ENCODE peak calls at places on chromosome 3, in ten cellular contexts. One of them, this sample, is unnamed.

GRCh38 chr3:182735672-182736071 is 57.6 kb upstream of the ATP11B start:
- DNase-seq in posterior cingulate gyrus: no peak
- DNase-seq in activated CD4-positive, CD25-positive, alpha-beta regulatory T cell: no peak
- DNase-seq in EL: peak; percentile 48
- DNase-seq in GM04504: peak; percentile 23
- DNase-seq in fibroblast of pulmonary artery: peak; percentile 50
- DNase-seq in stimulated activated CD4-positive, alpha-beta T cell treated with anti-CD3 and anti-CD28 coated beads, Interleukin-2, amount 100 ng/mL, for 48 hours: no peak
- DNase-seq in activated naive CD8-positive, alpha-beta T cell treated with anti-CD3 and anti-CD28 coated beads, Interleukin-2, amount 50 U/mL, for 24 hours: no peak
- DNase-seq in mesenchymal stem cell: no peak
- DNase-seq in choroid plexus epithelial cell: peak; percentile 21
- DNase-seq in this sample: no peak

GRCh38 chr3:42476225-42477160 is 25.9 kb upstream of the VIPR1 start:
- DNase-seq in posterior cingulate gyrus: no peak
- DNase-seq in activated CD4-positive, CD25-positive, alpha-beta regulatory T cell: no peak
- DNase-seq in EL: peak; percentile 25
- DNase-seq in GM04504: no peak
- DNase-seq in fibroblast of pulmonary artery: peak; percentile 39
- DNase-seq in stimulated activated CD4-positive, alpha-beta T cell treated with anti-CD3 and anti-CD28 coated beads, Interleukin-2, amount 100 ng/mL, for 48 hours: no peak
- DNase-seq in activated naive CD8-positive, alpha-beta T cell treated with anti-CD3 and anti-CD28 coated beads, Interleukin-2, amount 50 U/mL, for 24 hours: no peak
- DNase-seq in mesenchymal stem cell: peak; percentile 2
- DNase-seq in choroid plexus epithelial cell: no peak
- DNase-seq in this sample: no peak

GRCh38 chr3:123070471-123070870 is 3.6 kb downstream of the PDIA5 start:
- DNase-seq in posterior cingulate gyrus: no peak
- DNase-seq in activated CD4-positive, CD25-positive, alpha-beta regulatory T cell: no peak
- DNase-seq in EL: no peak
- DNase-seq in GM04504: no peak
- DNase-seq in fibroblast of pulmonary artery: no peak
- DNase-seq in stimulated activated CD4-positive, alpha-beta T cell treated with anti-CD3 and anti-CD28 coated beads, Interleukin-2, amount 100 ng/mL, for 48 hours: no peak
- DNase-seq in activated naive CD8-positive, alpha-beta T cell treated with anti-CD3 and anti-CD28 coated beads, Interleukin-2, amount 50 U/mL, for 24 hours: no peak
- DNase-seq in mesenchymal stem cell: no peak
- DNase-seq in choroid plexus epithelial cell: no peak
- DNase-seq in this sample: no peak

GRCh38 chr3:71511446-71511845 is 72.1 kb downstream of the FOXP1 start:
- DNase-seq in posterior cingulate gyrus: no peak
- DNase-seq in activated CD4-positive, CD25-positive, alpha-beta regulatory T cell: no peak
- DNase-seq in EL: no peak
- DNase-seq in GM04504: no peak
- DNase-seq in fibroblast of pulmonary artery: no peak
- DNase-seq in stimulated activated CD4-positive, alpha-beta T cell treated with anti-CD3 and anti-CD28 coated beads, Interleukin-2, amount 100 ng/mL, for 48 hours: no peak
- DNase-seq in activated naive CD8-positive, alpha-beta T cell treated with anti-CD3 and anti-CD28 coated beads, Interleukin-2, amount 50 U/mL, for 24 hours: no peak
- DNase-seq in mesenchymal stem cell: no peak
- DNase-seq in choroid plexus epithelial cell: no peak
- DNase-seq in this sample: no peak

GRCh38 chr3:42190701-42191442 is 75.1 kb downstream of the CCK start:
- DNase-seq in posterior cingulate gyrus: peak; percentile 87
- DNase-seq in activated CD4-positive, CD25-positive, alpha-beta regulatory T cell: peak; percentile 24
- DNase-seq in EL: peak; percentile 60
- DNase-seq in GM04504: no peak
- DNase-seq in fibroblast of pulmonary artery: peak; percentile 77
- DNase-seq in stimulated activated CD4-positive, alpha-beta T cell treated with anti-CD3 and anti-CD28 coated beads, Interleukin-2, amount 100 ng/mL, for 48 hours: peak; percentile 79
- DNase-seq in activated naive CD8-positive, alpha-beta T cell treated with anti-CD3 and anti-CD28 coated beads, Interleukin-2, amount 50 U/mL, for 24 hours: peak; percentile 77
- DNase-seq in mesenchymal stem cell: peak; percentile 63
- DNase-seq in choroid plexus epithelial cell: peak; percentile 79
- DNase-seq in this sample: peak; percentile 82

GRCh38 chr3:111541911-111542483 is at the start of gene CD96:
- DNase-seq in posterior cingulate gyrus: no peak
- DNase-seq in activated CD4-positive, CD25-positive, alpha-beta regulatory T cell: peak; percentile 32
- DNase-seq in EL: no peak
- DNase-seq in GM04504: no peak
- DNase-seq in fibroblast of pulmonary artery: peak; percentile 80
- DNase-seq in stimulated activated CD4-positive, alpha-beta T cell treated with anti-CD3 and anti-CD28 coated beads, Interleukin-2, amount 100 ng/mL, for 48 hours: peak; percentile 53
- DNase-seq in activated naive CD8-positive, alpha-beta T cell treated with anti-CD3 and anti-CD28 coated beads, Interleukin-2, amount 50 U/mL, for 24 hours: peak; percentile 51
- DNase-seq in mesenchymal stem cell: no peak
- DNase-seq in choroid plexus epithelial cell: peak; percentile 62
- DNase-seq in this sample: no peak

GRCh38 chr3:55688154-55688553 is 201.0 kb upstream of the WNT5A start:
- DNase-seq in posterior cingulate gyrus: no peak
- DNase-seq in activated CD4-positive, CD25-positive, alpha-beta regulatory T cell: no peak
- DNase-seq in EL: no peak
- DNase-seq in GM04504: no peak
- DNase-seq in fibroblast of pulmonary artery: no peak
- DNase-seq in stimulated activated CD4-positive, alpha-beta T cell treated with anti-CD3 and anti-CD28 coated beads, Interleukin-2, amount 100 ng/mL, for 48 hours: no peak
- DNase-seq in activated naive CD8-positive, alpha-beta T cell treated with anti-CD3 and anti-CD28 coated beads, Interleukin-2, amount 50 U/mL, for 24 hours: no peak
- DNase-seq in mesenchymal stem cell: no peak
- DNase-seq in choroid plexus epithelial cell: peak; percentile 46
- DNase-seq in this sample: no peak

GRCh38 chr3:182686033-182686886 is 107.0 kb upstream of the ATP11B start:
- DNase-seq in posterior cingulate gyrus: no peak
- DNase-seq in activated CD4-positive, CD25-positive, alpha-beta regulatory T cell: no peak
- DNase-seq in EL: no peak
- DNase-seq in GM04504: no peak
- DNase-seq in fibroblast of pulmonary artery: no peak
- DNase-seq in stimulated activated CD4-positive, alpha-beta T cell treated with anti-CD3 and anti-CD28 coated beads, Interleukin-2, amount 100 ng/mL, for 48 hours: no peak
- DNase-seq in activated naive CD8-positive, alpha-beta T cell treated with anti-CD3 and anti-CD28 coated beads, Interleukin-2, amount 50 U/mL, for 24 hours: no peak
- DNase-seq in mesenchymal stem cell: no peak
- DNase-seq in choroid plexus epithelial cell: no peak
- DNase-seq in this sample: no peak

GRCh38 chr3:45345849-45346535 is 42.4 kb upstream of the LARS2 start:
- DNase-seq in posterior cingulate gyrus: no peak
- DNase-seq in activated CD4-positive, CD25-positive, alpha-beta regulatory T cell: no peak
- DNase-seq in EL: no peak
- DNase-seq in GM04504: no peak
- DNase-seq in fibroblast of pulmonary artery: no peak
- DNase-seq in stimulated activated CD4-positive, alpha-beta T cell treated with anti-CD3 and anti-CD28 coated beads, Interleukin-2, amount 100 ng/mL, for 48 hours: no peak
- DNase-seq in activated naive CD8-positive, alpha-beta T cell treated with anti-CD3 and anti-CD28 coated beads, Interleukin-2, amount 50 U/mL, for 24 hours: no peak
- DNase-seq in mesenchymal stem cell: no peak
- DNase-seq in choroid plexus epithelial cell: no peak
- DNase-seq in this sample: peak; percentile 11

GRCh38 chr3:118960876-118961275 is 73.8 kb downstream of the IGSF11 start:
- DNase-seq in posterior cingulate gyrus: no peak
- DNase-seq in activated CD4-positive, CD25-positive, alpha-beta regulatory T cell: no peak
- DNase-seq in EL: no peak
- DNase-seq in GM04504: no peak
- DNase-seq in fibroblast of pulmonary artery: no peak
- DNase-seq in stimulated activated CD4-positive, alpha-beta T cell treated with anti-CD3 and anti-CD28 coated beads, Interleukin-2, amount 100 ng/mL, for 48 hours: no peak
- DNase-seq in activated naive CD8-positive, alpha-beta T cell treated with anti-CD3 and anti-CD28 coated beads, Interleukin-2, amount 50 U/mL, for 24 hours: no peak
- DNase-seq in mesenchymal stem cell: no peak
- DNase-seq in choroid plexus epithelial cell: no peak
- DNase-seq in this sample: no peak

GRCh38 chr3:133572158-133573053 is 1.1 kb upstream of the CDV3 start:
- DNase-seq in posterior cingulate gyrus: no peak
- DNase-seq in activated CD4-positive, CD25-positive, alpha-beta regulatory T cell: no peak
- DNase-seq in EL: peak; percentile 52
- DNase-seq in GM04504: no peak
- DNase-seq in fibroblast of pulmonary artery: peak; percentile 60
- DNase-seq in stimulated activated CD4-positive, alpha-beta T cell treated with anti-CD3 and anti-CD28 coated beads, Interleukin-2, amount 100 ng/mL, for 48 hours: no peak
- DNase-seq in activated naive CD8-positive, alpha-beta T cell treated with anti-CD3 and anti-CD28 coated beads, Interleukin-2, amount 50 U/mL, for 24 hours: no peak
- DNase-seq in mesenchymal stem cell: peak; percentile 66
- DNase-seq in choroid plexus epithelial cell: no peak
- DNase-seq in this sample: no peak

GRCh38 chr3:152595975-152596832 is 238.7 kb upstream of the P2RY1 start:
- DNase-seq in posterior cingulate gyrus: no peak
- DNase-seq in activated CD4-positive, CD25-positive, alpha-beta regulatory T cell: no peak
- DNase-seq in EL: peak; percentile 65
- DNase-seq in GM04504: peak; percentile 56
- DNase-seq in fibroblast of pulmonary artery: peak; percentile 87
- DNase-seq in stimulated activated CD4-positive, alpha-beta T cell treated with anti-CD3 and anti-CD28 coated beads, Interleukin-2, amount 100 ng/mL, for 48 hours: no peak
- DNase-seq in activated naive CD8-positive, alpha-beta T cell treated with anti-CD3 and anti-CD28 coated beads, Interleukin-2, amount 50 U/mL, for 24 hours: no peak
- DNase-seq in mesenchymal stem cell: peak; percentile 77
- DNase-seq in choroid plexus epithelial cell: peak; percentile 87
- DNase-seq in this sample: peak; percentile 90

GRCh38 chr3:29240248-29240647 is 40.6 kb upstream of the RBMS3 start:
- DNase-seq in posterior cingulate gyrus: no peak
- DNase-seq in activated CD4-positive, CD25-positive, alpha-beta regulatory T cell: no peak
- DNase-seq in EL: peak; percentile 80
- DNase-seq in GM04504: no peak
- DNase-seq in fibroblast of pulmonary artery: peak; percentile 87
- DNase-seq in stimulated activated CD4-positive, alpha-beta T cell treated with anti-CD3 and anti-CD28 coated beads, Interleukin-2, amount 100 ng/mL, for 48 hours: no peak
- DNase-seq in activated naive CD8-positive, alpha-beta T cell treated with anti-CD3 and anti-CD28 coated beads, Interleukin-2, amount 50 U/mL, for 24 hours: no peak
- DNase-seq in mesenchymal stem cell: peak; percentile 40
- DNase-seq in choroid plexus epithelial cell: peak; percentile 78
- DNase-seq in this sample: no peak

GRCh38 chr3:120855665-120856437 is 52.2 kb upstream of the STXBP5L start:
- DNase-seq in posterior cingulate gyrus: peak; percentile 94
- DNase-seq in activated CD4-positive, CD25-positive, alpha-beta regulatory T cell: no peak
- DNase-seq in EL: peak; percentile 27
- DNase-seq in GM04504: peak; percentile 58
- DNase-seq in fibroblast of pulmonary artery: peak; percentile 91
- DNase-seq in stimulated activated CD4-positive, alpha-beta T cell treated with anti-CD3 and anti-CD28 coated beads, Interleukin-2, amount 100 ng/mL, for 48 hours: no peak
- DNase-seq in activated naive CD8-positive, alpha-beta T cell treated with anti-CD3 and anti-CD28 coated beads, Interleukin-2, amount 50 U/mL, for 24 hours: no peak
- DNase-seq in mesenchymal stem cell: no peak
- DNase-seq in choroid plexus epithelial cell: peak; percentile 24
- DNase-seq in this sample: no peak

GRCh38 chr3:128438488-128439072 is 28.1 kb downstream of the DNAJB8 start:
- DNase-seq in posterior cingulate gyrus: peak; percentile 67
- DNase-seq in activated CD4-positive, CD25-positive, alpha-beta regulatory T cell: no peak
- DNase-seq in EL: no peak
- DNase-seq in GM04504: no peak
- DNase-seq in fibroblast of pulmonary artery: no peak
- DNase-seq in stimulated activated CD4-positive, alpha-beta T cell treated with anti-CD3 and anti-CD28 coated beads, Interleukin-2, amount 100 ng/mL, for 48 hours: no peak
- DNase-seq in activated naive CD8-positive, alpha-beta T cell treated with anti-CD3 and anti-CD28 coated beads, Interleukin-2, amount 50 U/mL, for 24 hours: no peak
- DNase-seq in mesenchymal stem cell: no peak
- DNase-seq in choroid plexus epithelial cell: no peak
- DNase-seq in this sample: peak; percentile 58

GRCh38 chr3:50626406-50626805 is 9.5 kb downstream of the MAPKAPK3 start:
- DNase-seq in posterior cingulate gyrus: no peak
- DNase-seq in activated CD4-positive, CD25-positive, alpha-beta regulatory T cell: no peak
- DNase-seq in EL: no peak
- DNase-seq in GM04504: no peak
- DNase-seq in fibroblast of pulmonary artery: no peak
- DNase-seq in stimulated activated CD4-positive, alpha-beta T cell treated with anti-CD3 and anti-CD28 coated beads, Interleukin-2, amount 100 ng/mL, for 48 hours: no peak
- DNase-seq in activated naive CD8-positive, alpha-beta T cell treated with anti-CD3 and anti-CD28 coated beads, Interleukin-2, amount 50 U/mL, for 24 hours: no peak
- DNase-seq in mesenchymal stem cell: no peak
- DNase-seq in choroid plexus epithelial cell: no peak
- DNase-seq in this sample: no peak

GRCh38 chr3:71881041-71881440 is 96.1 kb upstream of the PROK2 start:
- DNase-seq in posterior cingulate gyrus: no peak
- DNase-seq in activated CD4-positive, CD25-positive, alpha-beta regulatory T cell: no peak
- DNase-seq in EL: no peak
- DNase-seq in GM04504: no peak
- DNase-seq in fibroblast of pulmonary artery: no peak
- DNase-seq in stimulated activated CD4-positive, alpha-beta T cell treated with anti-CD3 and anti-CD28 coated beads, Interleukin-2, amount 100 ng/mL, for 48 hours: no peak
- DNase-seq in activated naive CD8-positive, alpha-beta T cell treated with anti-CD3 and anti-CD28 coated beads, Interleukin-2, amount 50 U/mL, for 24 hours: no peak
- DNase-seq in mesenchymal stem cell: no peak
- DNase-seq in choroid plexus epithelial cell: no peak
- DNase-seq in this sample: no peak

GRCh38 chr3:72288955-72289707 is 504.2 kb upstream of the PROK2 start:
- DNase-seq in posterior cingulate gyrus: peak; percentile 90
- DNase-seq in activated CD4-positive, CD25-positive, alpha-beta regulatory T cell: no peak
- DNase-seq in EL: peak; percentile 59
- DNase-seq in GM04504: peak; percentile 46
- DNase-seq in fibroblast of pulmonary artery: peak; percentile 74
- DNase-seq in stimulated activated CD4-positive, alpha-beta T cell treated with anti-CD3 and anti-CD28 coated beads, Interleukin-2, amount 100 ng/mL, for 48 hours: no peak
- DNase-seq in activated naive CD8-positive, alpha-beta T cell treated with anti-CD3 and anti-CD28 coated beads, Interleukin-2, amount 50 U/mL, for 24 hours: no peak
- DNase-seq in mesenchymal stem cell: no peak
- DNase-seq in choroid plexus epithelial cell: peak; percentile 63
- DNase-seq in this sample: peak; percentile 97

GRCh38 chr3:124459678-124460077 is 270.6 kb upstream of the UMPS start:
- DNase-seq in posterior cingulate gyrus: no peak
- DNase-seq in activated CD4-positive, CD25-positive, alpha-beta regulatory T cell: no peak
- DNase-seq in EL: no peak
- DNase-seq in GM04504: no peak
- DNase-seq in fibroblast of pulmonary artery: no peak
- DNase-seq in stimulated activated CD4-positive, alpha-beta T cell treated with anti-CD3 and anti-CD28 coated beads, Interleukin-2, amount 100 ng/mL, for 48 hours: no peak
- DNase-seq in activated naive CD8-positive, alpha-beta T cell treated with anti-CD3 and anti-CD28 coated beads, Interleukin-2, amount 50 U/mL, for 24 hours: no peak
- DNase-seq in mesenchymal stem cell: no peak
- DNase-seq in choroid plexus epithelial cell: no peak
- DNase-seq in this sample: no peak

GRCh38 chr3:141255864-141256263 is 24.2 kb downstream of the PXYLP1 start:
- DNase-seq in posterior cingulate gyrus: no peak
- DNase-seq in activated CD4-positive, CD25-positive, alpha-beta regulatory T cell: no peak
- DNase-seq in EL: no peak
- DNase-seq in GM04504: no peak
- DNase-seq in fibroblast of pulmonary artery: peak; percentile 44
- DNase-seq in stimulated activated CD4-positive, alpha-beta T cell treated with anti-CD3 and anti-CD28 coated beads, Interleukin-2, amount 100 ng/mL, for 48 hours: no peak
- DNase-seq in activated naive CD8-positive, alpha-beta T cell treated with anti-CD3 and anti-CD28 coated beads, Interleukin-2, amount 50 U/mL, for 24 hours: peak; percentile 41
- DNase-seq in mesenchymal stem cell: peak; percentile 20
- DNase-seq in choroid plexus epithelial cell: peak; percentile 55
- DNase-seq in this sample: no peak

GRCh38 chr3:95721938-95722337 is 1092.5 kb upstream of the EPHA6 start:
- DNase-seq in posterior cingulate gyrus: no peak
- DNase-seq in activated CD4-positive, CD25-positive, alpha-beta regulatory T cell: no peak
- DNase-seq in EL: no peak
- DNase-seq in GM04504: no peak
- DNase-seq in fibroblast of pulmonary artery: no peak
- DNase-seq in stimulated activated CD4-positive, alpha-beta T cell treated with anti-CD3 and anti-CD28 coated beads, Interleukin-2, amount 100 ng/mL, for 48 hours: no peak
- DNase-seq in activated naive CD8-positive, alpha-beta T cell treated with anti-CD3 and anti-CD28 coated beads, Interleukin-2, amount 50 U/mL, for 24 hours: no peak
- DNase-seq in mesenchymal stem cell: peak; percentile 58
- DNase-seq in choroid plexus epithelial cell: no peak
- DNase-seq in this sample: no peak

GRCh38 chr3:156230291-156230900 is 110.0 kb downstream of the KCNAB1 start:
- DNase-seq in posterior cingulate gyrus: no peak
- DNase-seq in activated CD4-positive, CD25-positive, alpha-beta regulatory T cell: no peak
- DNase-seq in EL: peak; percentile 7
- DNase-seq in GM04504: no peak
- DNase-seq in fibroblast of pulmonary artery: no peak
- DNase-seq in stimulated activated CD4-positive, alpha-beta T cell treated with anti-CD3 and anti-CD28 coated beads, Interleukin-2, amount 100 ng/mL, for 48 hours: no peak
- DNase-seq in activated naive CD8-positive, alpha-beta T cell treated with anti-CD3 and anti-CD28 coated beads, Interleukin-2, amount 50 U/mL, for 24 hours: no peak
- DNase-seq in mesenchymal stem cell: no peak
- DNase-seq in choroid plexus epithelial cell: no peak
- DNase-seq in this sample: no peak

GRCh38 chr3:172538368-172539264 is 15.4 kb upstream of the TNFSF10 start:
- DNase-seq in posterior cingulate gyrus: no peak
- DNase-seq in activated CD4-positive, CD25-positive, alpha-beta regulatory T cell: no peak
- DNase-seq in EL: no peak
- DNase-seq in GM04504: no peak
- DNase-seq in fibroblast of pulmonary artery: peak; percentile 69
- DNase-seq in stimulated activated CD4-positive, alpha-beta T cell treated with anti-CD3 and anti-CD28 coated beads, Interleukin-2, amount 100 ng/mL, for 48 hours: no peak
- DNase-seq in activated naive CD8-positive, alpha-beta T cell treated with anti-CD3 and anti-CD28 coated beads, Interleukin-2, amount 50 U/mL, for 24 hours: no peak
- DNase-seq in mesenchymal stem cell: no peak
- DNase-seq in choroid plexus epithelial cell: peak; percentile 34
- DNase-seq in this sample: no peak

GRCh38 chr3:46393011-46393410 is 13.9 kb downstream of the CCR5AS start:
- DNase-seq in posterior cingulate gyrus: no peak
- DNase-seq in activated CD4-positive, CD25-positive, alpha-beta regulatory T cell: no peak
- DNase-seq in EL: no peak
- DNase-seq in GM04504: no peak
- DNase-seq in fibroblast of pulmonary artery: no peak
- DNase-seq in stimulated activated CD4-positive, alpha-beta T cell treated with anti-CD3 and anti-CD28 coated beads, Interleukin-2, amount 100 ng/mL, for 48 hours: no peak
- DNase-seq in activated naive CD8-positive, alpha-beta T cell treated with anti-CD3 and anti-CD28 coated beads, Interleukin-2, amount 50 U/mL, for 24 hours: no peak
- DNase-seq in mesenchymal stem cell: no peak
- DNase-seq in choroid plexus epithelial cell: no peak
- DNase-seq in this sample: no peak

GRCh38 chr3:113560845-113561623 is 28.7 kb downstream of the SIDT1 start:
- DNase-seq in posterior cingulate gyrus: no peak
- DNase-seq in activated CD4-positive, CD25-positive, alpha-beta regulatory T cell: no peak
- DNase-seq in EL: no peak
- DNase-seq in GM04504: no peak
- DNase-seq in fibroblast of pulmonary artery: peak; percentile 75
- DNase-seq in stimulated activated CD4-positive, alpha-beta T cell treated with anti-CD3 and anti-CD28 coated beads, Interleukin-2, amount 100 ng/mL, for 48 hours: no peak
- DNase-seq in activated naive CD8-positive, alpha-beta T cell treated with anti-CD3 and anti-CD28 coated beads, Interleukin-2, amount 50 U/mL, for 24 hours: no peak
- DNase-seq in mesenchymal stem cell: peak; percentile 78
- DNase-seq in choroid plexus epithelial cell: peak; percentile 56
- DNase-seq in this sample: no peak

GRCh38 chr3:55854395-55854994 is 367.4 kb upstream of the WNT5A start:
- DNase-seq in posterior cingulate gyrus: no peak
- DNase-seq in activated CD4-positive, CD25-positive, alpha-beta regulatory T cell: no peak
- DNase-seq in EL: no peak
- DNase-seq in GM04504: no peak
- DNase-seq in fibroblast of pulmonary artery: no peak
- DNase-seq in stimulated activated CD4-positive, alpha-beta T cell treated with anti-CD3 and anti-CD28 coated beads, Interleukin-2, amount 100 ng/mL, for 48 hours: no peak
- DNase-seq in activated naive CD8-positive, alpha-beta T cell treated with anti-CD3 and anti-CD28 coated beads, Interleukin-2, amount 50 U/mL, for 24 hours: no peak
- DNase-seq in mesenchymal stem cell: peak; percentile 71
- DNase-seq in choroid plexus epithelial cell: no peak
- DNase-seq in this sample: no peak

GRCh38 chr3:185824051-185824466 is 783 bp downstream of the IGF2BP2 start:
- DNase-seq in posterior cingulate gyrus: no peak
- DNase-seq in activated CD4-positive, CD25-positive, alpha-beta regulatory T cell: no peak
- DNase-seq in EL: no peak
- DNase-seq in GM04504: no peak
- DNase-seq in fibroblast of pulmonary artery: no peak
- DNase-seq in stimulated activated CD4-positive, alpha-beta T cell treated with anti-CD3 and anti-CD28 coated beads, Interleukin-2, amount 100 ng/mL, for 48 hours: no peak
- DNase-seq in activated naive CD8-positive, alpha-beta T cell treated with anti-CD3 and anti-CD28 coated beads, Interleukin-2, amount 50 U/mL, for 24 hours: peak; percentile 5
- DNase-seq in mesenchymal stem cell: peak; percentile 47
- DNase-seq in choroid plexus epithelial cell: no peak
- DNase-seq in this sample: no peak

GRCh38 chr3:171320721-171321120 is 139.5 kb downstream of the TNIK start:
- DNase-seq in posterior cingulate gyrus: no peak
- DNase-seq in activated CD4-positive, CD25-positive, alpha-beta regulatory T cell: no peak
- DNase-seq in EL: no peak
- DNase-seq in GM04504: no peak
- DNase-seq in fibroblast of pulmonary artery: peak; percentile 66
- DNase-seq in stimulated activated CD4-positive, alpha-beta T cell treated with anti-CD3 and anti-CD28 coated beads, Interleukin-2, amount 100 ng/mL, for 48 hours: no peak
- DNase-seq in activated naive CD8-positive, alpha-beta T cell treated with anti-CD3 and anti-CD28 coated beads, Interleukin-2, amount 50 U/mL, for 24 hours: no peak
- DNase-seq in mesenchymal stem cell: peak; percentile 64
- DNase-seq in choroid plexus epithelial cell: peak; percentile 83
- DNase-seq in this sample: no peak